ENCODE peak calls at places on chromosome 1, in six cellular contexts. One of them, this sample, is unnamed.

GRCh38 chr1:227778401-227778947 is 37.0 kb upstream of the PRSS38 start:
- DNase-seq in lower leg skin: no peak
- DNase-seq in type B pancreatic cell: no peak
- DNase-seq in BJ: no peak
- DNase-seq in heart right ventricle: no peak
- DNase-seq in HL-60: no peak
- DNase-seq in this sample: no peak

GRCh38 chr1:156246241-156246761 is 1.6 kb downstream of the PAQR6 start:
- DNase-seq in lower leg skin: no peak
- DNase-seq in type B pancreatic cell: no peak
- DNase-seq in BJ: no peak
- DNase-seq in heart right ventricle: no peak
- DNase-seq in HL-60: no peak
- DNase-seq in this sample: no peak

GRCh38 chr1:197600751-197601150 is 174.5 kb downstream of the DENND1B start:
- DNase-seq in lower leg skin: no peak
- DNase-seq in type B pancreatic cell: no peak
- DNase-seq in BJ: no peak
- DNase-seq in heart right ventricle: no peak
- DNase-seq in HL-60: no peak
- DNase-seq in this sample: no peak

GRCh38 chr1:17759114-17759513 is 4.0 kb downstream of the ACTL8 start:
- DNase-seq in lower leg skin: no peak
- DNase-seq in type B pancreatic cell: no peak
- DNase-seq in BJ: no peak
- DNase-seq in heart right ventricle: no peak
- DNase-seq in HL-60: peak
- DNase-seq in this sample: no peak

GRCh38 chr1:239879321-239880170 is 212.1 kb upstream of the FMN2 start:
- DNase-seq in lower leg skin: no peak
- DNase-seq in type B pancreatic cell: no peak
- DNase-seq in BJ: no peak
- DNase-seq in heart right ventricle: no peak
- DNase-seq in HL-60: no peak
- DNase-seq in this sample: no peak

GRCh38 chr1:175591083-175591743 is 152.2 kb downstream of the TNR start:
- DNase-seq in lower leg skin: no peak
- DNase-seq in type B pancreatic cell: no peak
- DNase-seq in BJ: no peak
- DNase-seq in heart right ventricle: peak
- DNase-seq in HL-60: no peak
- DNase-seq in this sample: no peak

GRCh38 chr1:201309420-201309819 is 26.1 kb downstream of the PKP1 start:
- DNase-seq in lower leg skin: peak
- DNase-seq in type B pancreatic cell: no peak
- DNase-seq in BJ: no peak
- DNase-seq in heart right ventricle: peak
- DNase-seq in HL-60: peak
- DNase-seq in this sample: no peak

GRCh38 chr1:147539122-147539575 is 2.2 kb upstream of the BCL9 start:
- DNase-seq in lower leg skin: no peak
- DNase-seq in type B pancreatic cell: no peak
- DNase-seq in BJ: peak
- DNase-seq in heart right ventricle: no peak
- DNase-seq in HL-60: no peak
- DNase-seq in this sample: no peak

GRCh38 chr1:67355745-67356424 is 48.2 kb downstream of the IL12RB2 start:
- DNase-seq in lower leg skin: no peak
- DNase-seq in type B pancreatic cell: no peak
- DNase-seq in BJ: peak
- DNase-seq in heart right ventricle: no peak
- DNase-seq in HL-60: no peak
- DNase-seq in this sample: no peak

GRCh38 chr1:40404670-40405462 is 31.3 kb downstream of the SMAP2 start:
- DNase-seq in lower leg skin: no peak
- DNase-seq in type B pancreatic cell: no peak
- DNase-seq in BJ: no peak
- DNase-seq in heart right ventricle: no peak
- DNase-seq in HL-60: no peak
- DNase-seq in this sample: no peak

GRCh38 chr1:38609166-38609880 is 250.2 kb downstream of the RRAGC start:
- DNase-seq in lower leg skin: no peak
- DNase-seq in type B pancreatic cell: no peak
- DNase-seq in BJ: no peak
- DNase-seq in heart right ventricle: no peak
- DNase-seq in HL-60: no peak
- DNase-seq in this sample: no peak

GRCh38 chr1:193070942-193071341 is 11.5 kb downstream of the RO60 start:
- DNase-seq in lower leg skin: no peak
- DNase-seq in type B pancreatic cell: no peak
- DNase-seq in BJ: no peak
- DNase-seq in heart right ventricle: no peak
- DNase-seq in HL-60: no peak
- DNase-seq in this sample: no peak

GRCh38 chr1:26529655-26530539 is at the start of gene RPS6KA1:
- DNase-seq in lower leg skin: no peak
- DNase-seq in type B pancreatic cell: peak
- DNase-seq in BJ: no peak
- DNase-seq in heart right ventricle: peak
- DNase-seq in HL-60: no peak
- DNase-seq in this sample: peak

GRCh38 chr1:208349679-208350330 is 105.6 kb upstream of the PLXNA2 start:
- DNase-seq in lower leg skin: no peak
- DNase-seq in type B pancreatic cell: no peak
- DNase-seq in BJ: no peak
- DNase-seq in heart right ventricle: no peak
- DNase-seq in HL-60: no peak
- DNase-seq in this sample: no peak

GRCh38 chr1:25820247-25821111 is 725 bp downstream of the MTFR1L start:
- DNase-seq in lower leg skin: no peak
- DNase-seq in type B pancreatic cell: no peak
- DNase-seq in BJ: no peak
- DNase-seq in heart right ventricle: no peak
- DNase-seq in HL-60: peak
- DNase-seq in this sample: peak

GRCh38 chr1:87077959-87078673 is 163.7 kb downstream of the HS2ST1 start:
- DNase-seq in lower leg skin: no peak
- DNase-seq in type B pancreatic cell: no peak
- DNase-seq in BJ: no peak
- DNase-seq in heart right ventricle: no peak
- DNase-seq in HL-60: no peak
- DNase-seq in this sample: no peak

GRCh38 chr1:156104065-156104810 is 10.3 kb upstream of the LMNA start:
- DNase-seq in lower leg skin: peak
- DNase-seq in type B pancreatic cell: no peak
- DNase-seq in BJ: peak
- DNase-seq in heart right ventricle: peak
- DNase-seq in HL-60: no peak
- DNase-seq in this sample: peak

GRCh38 chr1:161185282-161185682 is 8.0 kb upstream of the B4GALT3 start:
- DNase-seq in lower leg skin: peak
- DNase-seq in type B pancreatic cell: no peak
- DNase-seq in BJ: no peak
- DNase-seq in heart right ventricle: peak
- DNase-seq in HL-60: peak
- DNase-seq in this sample: peak

GRCh38 chr1:55650449-55650848 is 435.3 kb upstream of the USP24 start:
- DNase-seq in lower leg skin: no peak
- DNase-seq in type B pancreatic cell: no peak
- DNase-seq in BJ: no peak
- DNase-seq in heart right ventricle: no peak
- DNase-seq in HL-60: no peak
- DNase-seq in this sample: no peak

GRCh38 chr1:22327411-22327810 is 124.2 kb upstream of the ZBTB40 start:
- DNase-seq in lower leg skin: no peak
- DNase-seq in type B pancreatic cell: peak
- DNase-seq in BJ: no peak
- DNase-seq in heart right ventricle: no peak
- DNase-seq in HL-60: no peak
- DNase-seq in this sample: no peak

GRCh38 chr1:167094690-167095089 is 815 bp downstream of the STYXL2 start:
- DNase-seq in lower leg skin: no peak
- DNase-seq in type B pancreatic cell: no peak
- DNase-seq in BJ: no peak
- DNase-seq in heart right ventricle: no peak
- DNase-seq in HL-60: no peak
- DNase-seq in this sample: no peak

GRCh38 chr1:33826311-33826710 is 37.6 kb upstream of the HMGB4 start:
- DNase-seq in lower leg skin: no peak
- DNase-seq in type B pancreatic cell: no peak
- DNase-seq in BJ: no peak
- DNase-seq in heart right ventricle: no peak
- DNase-seq in HL-60: no peak
- DNase-seq in this sample: no peak

GRCh38 chr1:240652554-240652953 is 40.6 kb upstream of the GREM2 start:
- DNase-seq in lower leg skin: peak
- DNase-seq in type B pancreatic cell: no peak
- DNase-seq in BJ: no peak
- DNase-seq in heart right ventricle: no peak
- DNase-seq in HL-60: no peak
- DNase-seq in this sample: no peak

GRCh38 chr1:21598904-21599303 is 70.3 kb downstream of the RAP1GAP start:
- DNase-seq in lower leg skin: no peak
- DNase-seq in type B pancreatic cell: no peak
- DNase-seq in BJ: no peak
- DNase-seq in heart right ventricle: no peak
- DNase-seq in HL-60: no peak
- DNase-seq in this sample: no peak

GRCh38 chr1:54481201-54481884 is 66.7 kb upstream of the ACOT11 start:
- DNase-seq in lower leg skin: no peak
- DNase-seq in type B pancreatic cell: no peak
- DNase-seq in BJ: no peak
- DNase-seq in heart right ventricle: no peak
- DNase-seq in HL-60: no peak
- DNase-seq in this sample: peak
- TF ChIP-seq CTCF in lower leg skin: no peak
- TF ChIP-seq CTCF in type B pancreatic cell: no peak
- TF ChIP-seq CTCF in BJ: no peak
- TF ChIP-seq CTCF in heart right ventricle: no peak
- TF ChIP-seq CTCF in HL-60: no peak
- TF ChIP-seq CTCF in this sample: no peak

DNA sequence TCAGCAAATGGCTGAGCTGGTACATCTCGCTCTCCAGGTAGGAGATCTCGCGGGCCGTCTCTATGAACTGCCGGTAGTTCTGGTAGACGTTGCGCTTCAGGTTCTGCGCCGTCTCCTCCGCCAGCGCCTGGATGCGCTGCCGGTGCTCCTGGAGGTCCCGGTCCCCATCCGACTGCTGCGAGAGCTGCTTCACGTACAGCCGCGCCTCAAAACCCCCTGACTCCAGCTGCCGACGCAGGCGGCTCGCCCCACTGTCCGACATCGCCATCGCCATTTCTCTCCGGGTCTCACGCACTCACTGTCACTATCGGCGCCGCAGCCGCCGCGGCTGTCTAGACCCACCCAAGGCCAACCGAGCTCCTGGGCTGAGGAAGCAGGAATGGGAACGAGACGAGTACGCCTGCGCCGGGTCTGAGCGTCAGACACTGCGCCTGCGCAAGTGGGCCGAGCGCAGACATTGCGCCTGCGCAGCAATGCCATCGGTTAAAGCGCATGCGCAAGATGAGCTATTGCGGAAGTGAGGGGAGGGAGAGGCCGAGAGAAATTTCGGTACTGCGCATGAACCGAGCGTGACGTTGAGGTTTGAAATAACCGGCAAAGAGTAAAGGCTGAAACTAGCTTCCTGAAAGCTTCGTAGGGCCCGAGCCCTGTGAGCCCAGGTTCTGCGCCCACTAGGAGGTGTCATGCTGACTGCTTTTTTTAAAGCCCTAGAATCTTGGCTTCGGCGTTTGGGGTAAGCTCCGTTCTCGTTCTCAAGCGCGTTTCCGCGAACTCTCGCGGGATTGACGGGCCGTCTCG is at the start of gene EXOC8:
- DNase-seq in lower leg skin: peak
- DNase-seq in type B pancreatic cell: peak
- DNase-seq in BJ: peak
- DNase-seq in heart right ventricle: peak
- DNase-seq in HL-60: peak
- DNase-seq in this sample: peak
- TF ChIP-seq CTCF in lower leg skin: no peak
- TF ChIP-seq CTCF in type B pancreatic cell: no peak
- TF ChIP-seq CTCF in BJ: no peak
- TF ChIP-seq CTCF in heart right ventricle: no peak
- TF ChIP-seq CTCF in HL-60: no peak
- TF ChIP-seq CTCF in this sample: no peak

GRCh38 chr1:85258536-85259117 is 835 bp downstream of the C1orf52 start:
- DNase-seq in lower leg skin: no peak
- DNase-seq in type B pancreatic cell: no peak
- DNase-seq in BJ: no peak
- DNase-seq in heart right ventricle: no peak
- DNase-seq in HL-60: no peak
- DNase-seq in this sample: no peak
- TF ChIP-seq CTCF in lower leg skin: no peak
- TF ChIP-seq CTCF in type B pancreatic cell: no peak
- TF ChIP-seq CTCF in BJ: peak
- TF ChIP-seq CTCF in heart right ventricle: no peak
- TF ChIP-seq CTCF in HL-60: no peak
- TF ChIP-seq CTCF in this sample: no peak

DNA sequence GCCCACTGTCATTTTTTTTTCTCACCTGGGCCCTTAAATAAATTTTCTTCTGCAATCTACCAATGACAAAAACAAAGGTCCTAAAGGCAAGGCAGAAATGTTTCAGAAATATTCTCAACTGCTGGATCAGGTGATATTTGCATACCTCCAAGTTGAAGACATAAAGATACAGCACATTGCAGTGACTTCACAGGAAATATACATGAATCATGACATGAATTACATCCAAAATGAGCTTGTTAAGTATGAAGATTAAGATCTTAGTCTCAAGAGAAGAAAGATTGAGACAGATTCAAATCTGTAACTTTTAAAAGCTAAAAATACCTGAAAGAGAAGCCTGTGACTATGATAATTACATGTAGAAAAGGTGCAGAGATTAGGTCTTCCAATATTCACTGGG is 207.8 kb downstream of the SIPA1L2 start:
- DNase-seq in lower leg skin: no peak
- DNase-seq in type B pancreatic cell: no peak
- DNase-seq in BJ: no peak
- DNase-seq in heart right ventricle: no peak
- DNase-seq in HL-60: no peak
- DNase-seq in this sample: no peak
- TF ChIP-seq CTCF in lower leg skin: no peak
- TF ChIP-seq CTCF in type B pancreatic cell: no peak
- TF ChIP-seq CTCF in BJ: no peak
- TF ChIP-seq CTCF in heart right ventricle: no peak
- TF ChIP-seq CTCF in HL-60: no peak
- TF ChIP-seq CTCF in this sample: no peak